ENCODE peak calls at places on chromosomes 1 and 21, in ten cellular contexts. O is kidney epithelial cell; W is WTC11; Y is AG09309; S is prostate gland; R is A549; I is activated CD8-positive, alpha-beta T cell treated with anti-CD3 and anti-CD28 coated beads for 36 hours; P is astrocyte of the spinal cord; T is brain microvascular endothelial cell; L is endodermal cell. G is an unnamed sample.

GRCh38 chr1:173405758-173406344 is 71.3 kb upstream of the PRDX6 start:
- DNase-seq in O (no peak), W (no peak), Y (no peak), S (no peak), R (no peak), I (peak), P (peak), T (peak), L (no peak), G (peak)

GRCh38 chr1:63854091-63854490 is 80.3 kb downstream of the ROR1 start:
- DNase-seq in O (no peak), W (no peak), Y (no peak), S (no peak), R (no peak), I (no peak), P (no peak), T (no peak), L (no peak), G (no peak)

GRCh38 chr1:89635825-89636815 is 3.2 kb downstream of the LRRC8C start:
- DNase-seq in O (no peak), W (no peak), Y (no peak), S (no peak), R (no peak), I (peak), P (peak), T (no peak), L (no peak), G (peak)

GRCh38 chr1:179917601-179918429 is 35.7 kb downstream of the TOR1AIP1 start:
- DNase-seq in O (no peak), W (no peak), Y (no peak), S (no peak), R (no peak), I (peak), P (no peak), T (no peak), L (no peak), G (no peak)

GRCh38 chr1:81543764-81544163 is 257.0 kb upstream of the ADGRL2 start:
- DNase-seq in O (no peak), W (no peak), Y (no peak), S (no peak), R (no peak), I (no peak), P (no peak), T (no peak), L (peak), G (no peak)

GRCh38 chr1:23449918-23450317 is 25.4 kb upstream of the TCEA3 start:
- DNase-seq in O (no peak), W (no peak), Y (no peak), S (peak), R (no peak), I (no peak), P (no peak), T (no peak), L (no peak), G (no peak)

GRCh38 chr1:220825819-220826551 is 39.3 kb downstream of the MTARC1 start:
- DNase-seq in O (no peak), W (no peak), Y (peak), S (no peak), R (no peak), I (no peak), P (no peak), T (no peak), L (no peak), G (no peak)

GRCh38 chr1:93980320-93980744 is 71.1 kb upstream of the GCLM start:
- DNase-seq in O (no peak), W (peak), Y (no peak), S (no peak), R (peak), I (peak), P (no peak), T (no peak), L (peak), G (no peak)

GRCh38 chr1:115280073-115280472 is 58.0 kb downstream of the NGF start:
- DNase-seq in O (no peak), W (no peak), Y (peak), S (no peak), R (no peak), I (peak), P (peak), T (no peak), L (no peak), G (peak)

GRCh38 chr1:152565115-152565514 is 1.5 kb downstream of the LCE3E start:
- DNase-seq in O (no peak), W (no peak), Y (no peak), S (no peak), R (no peak), I (no peak), P (no peak), T (no peak), L (no peak), G (no peak)

GRCh38 chr21:20603236-20603635 is 395.0 kb upstream of the NCAM2 start:
- DNase-seq in O (no peak), W (no peak), Y (no peak), S (no peak), R (no peak), I (no peak), P (no peak), T (no peak), L (no peak), G (no peak)
- TF ChIP-seq CTCF in O (no peak), W (no peak), Y (no peak), S (no peak), R (no peak), I (no peak), P (no peak), T (no peak), L (no peak), G (no peak)

DNA sequence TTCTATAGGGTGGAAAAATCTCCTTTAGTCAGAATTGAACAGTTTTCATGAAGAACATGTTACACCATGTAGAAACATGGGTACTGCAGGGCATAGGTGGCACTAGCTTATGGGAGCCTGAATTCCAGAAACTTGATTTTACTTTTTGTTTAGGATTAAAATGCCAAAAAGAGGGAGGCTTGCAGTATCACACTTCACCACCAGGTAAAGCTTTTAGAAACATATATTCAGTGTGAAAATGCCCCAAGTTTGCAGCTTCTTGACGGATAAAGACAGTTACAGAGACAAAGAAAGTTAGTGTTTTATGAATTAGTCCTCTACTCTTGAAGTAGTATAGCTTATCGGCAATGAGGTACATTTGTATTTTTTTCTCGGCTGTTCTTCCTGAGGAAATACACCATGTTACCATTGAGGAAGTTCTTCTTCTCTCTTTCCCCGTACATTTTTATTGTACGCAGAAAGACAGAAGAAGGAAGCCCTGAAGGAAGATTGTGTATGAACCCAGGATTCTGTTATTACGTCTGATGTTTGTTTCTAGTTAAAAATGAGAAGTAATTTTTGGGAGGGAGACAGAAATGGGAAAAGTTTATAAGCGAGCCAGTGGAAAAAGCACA is 66.1 kb downstream of the PBX1 start:
- DNase-seq in O (no peak), W (no peak), Y (no peak), S (no peak), R (no peak), I (no peak), P (no peak), T (no peak), L (no peak), G (no peak)
- TF ChIP-seq CTCF in O (peak), W (no peak), Y (peak), S (peak), R (no peak), I (no peak), P (peak), T (peak), L (peak), G (peak)

GRCh38 chr1:110411173-110411572 is 3.7 kb upstream of the LAMTOR5 start:
- DNase-seq in O (no peak), W (no peak), Y (no peak), S (no peak), R (no peak), I (no peak), P (no peak), T (no peak), L (no peak), G (no peak)

GRCh38 chr1:110403805-110404204 is 3.7 kb downstream of the LAMTOR5 start:
- DNase-seq in O (no peak), W (no peak), Y (no peak), S (no peak), R (no peak), I (no peak), P (no peak), T (no peak), L (no peak), G (no peak)

GRCh38 chr1:110407260-110408210 is at the start of gene LAMTOR5:
- DNase-seq in O (peak), W (peak), Y (peak), S (peak), R (peak), I (peak), P (peak), T (peak), L (peak), G (peak)

GRCh38 chr1:110412576-110412975 is 5.1 kb upstream of the LAMTOR5 start:
- DNase-seq in O (peak), W (peak), Y (no peak), S (peak), R (peak), I (peak), P (peak), T (peak), L (peak), G (peak)

GRCh38 chr1:110408488-110408887 is 994 bp upstream of the LAMTOR5 start:
- DNase-seq in O (no peak), W (no peak), Y (no peak), S (no peak), R (no peak), I (no peak), P (no peak), T (no peak), L (no peak), G (no peak)
- TF ChIP-seq CTCF in O (no peak), W (no peak), Y (no peak), S (no peak), R (no peak), I (no peak), P (no peak), T (no peak), L (no peak), G (no peak)

GRCh38 chr1:245345191-245345884 is 190.6 kb downstream of the KIF26B start:
- DNase-seq in O (no peak), W (peak), Y (no peak), S (no peak), R (no peak), I (no peak), P (no peak), T (no peak), L (peak), G (no peak)
- TF ChIP-seq CTCF in O (no peak), W (no peak), Y (no peak), S (no peak), R (no peak), I (no peak), P (no peak), T (no peak), L (peak), G (no peak)